ENCODE peak calls at places on chromosomes 2 and 18, in ten cellular contexts. B is stimulated activated CD4-positive, alpha-beta T cell treated with anti-CD3 and anti-CD28 coated beads, Interleukin-12 subunit alpha, Interleukin-12 subunit beta, amount 100 ng/mL, for 24 hours; H is mesothelial cell of epicardium; O is HTR-8/SVneo; T is ovary; A is tibial nerve; L is iris pigment epithelial cell; S is endothelial cell; W is hippocampal formation; C is AG09309. M is an unnamed sample.

GRCh38 chr2:171334171-171334570 is 99.6 kb downstream of the METTL8 start:
- DNase-seq in S (no peak), T (no peak), A (no peak), C (no peak), L (no peak), W (no peak), O (no peak), B (no peak), H (no peak), M (no peak)

GRCh38 chr2:108267117-108267516 is 21.6 kb upstream of the SULT1C2 start:
- DNase-seq in O (no peak), T (no peak), L (peak; percentile 86), W (no peak), A (no peak), B (no peak), H (no peak), S (no peak), C (peak; percentile 52), M (no peak)

GRCh38 chr2:227207573-227207972 is 43.1 kb downstream of the COL4A3 start:
- DNase-seq in A (no peak), B (no peak), W (no peak), S (no peak), O (no peak), L (no peak), C (no peak), T (no peak), H (no peak), M (no peak)

GRCh38 chr2:143121079-143121478 is 8.1 kb upstream of the ARHGAP15 start:
- DNase-seq in S (no peak), H (no peak), W (no peak), T (no peak), A (no peak), O (no peak), B (no peak), C (no peak), L (no peak), M (no peak)

GRCh38 chr2:175575346-175576258 is 394.1 kb upstream of the ATP5MC3 start:
- DNase-seq in S (no peak), A (no peak), B (no peak), H (no peak), O (no peak), L (no peak), W (no peak), C (no peak), T (no peak), M (no peak)

GRCh38 chr18:11909597-11910026 is 1.5 kb upstream of the MPPE1 start:
- DNase-seq in T (no peak), A (no peak), B (no peak), L (peak; percentile 24), H (no peak), S (no peak), W (no peak), O (no peak), C (no peak), M (no peak)

GRCh38 chr2:73203055-73203681 is 794 bp downstream of the NOTO start:
- DNase-seq in A (no peak), T (no peak), B (no peak), L (no peak), W (no peak), H (no peak), O (no peak), C (no peak), S (no peak), M (no peak)

GRCh38 chr2:121771976-121772742 is 16.7 kb downstream of the TSN start:
- DNase-seq in L (no peak), S (peak; percentile 36), B (no peak), W (no peak), H (no peak), A (no peak), C (no peak), O (no peak), T (no peak), M (no peak)

GRCh38 chr2:102366406-102367112 is 11.0 kb downstream of the IL18R1 start:
- DNase-seq in T (no peak), H (no peak), L (no peak), B (no peak), C (no peak), A (no peak), O (no peak), S (no peak), W (no peak), M (no peak)

GRCh38 chr2:207473203-207473865 is 56.4 kb upstream of the CREB1 start:
- DNase-seq in B (no peak), A (no peak), L (peak; percentile 91), T (peak; percentile 47), C (peak; percentile 68), W (peak; percentile 65), H (no peak), O (peak; percentile 50), S (peak; percentile 36), M (peak; percentile 29)

GRCh38 chr18:13612111-13612997 is 114.0 kb downstream of the FAM210A start:
- DNase-seq in C (no peak), T (no peak), O (no peak), B (peak; percentile 43), H (no peak), S (no peak), L (no peak), A (no peak), W (peak; percentile 71), M (no peak)

GRCh38 chr18:65749881-65750280 is 931 bp upstream of the CDH7 start:
- DNase-seq in T (no peak), C (no peak), H (no peak), B (no peak), W (no peak), S (no peak), L (no peak), A (no peak), O (no peak), M (no peak)

GRCh38 chr2:216634317-216635148 is 1.3 kb downstream of the IGFBP2 start:
- DNase-seq in T (no peak), W (no peak), S (no peak), H (no peak), A (no peak), B (no peak), L (peak; percentile 37), O (no peak), C (no peak), M (no peak)

GRCh38 chr18:2905802-2906521 is 59.2 kb downstream of the EMILIN2 start:
- DNase-seq in L (no peak), A (peak; percentile 30), O (no peak), B (peak; percentile 28), T (peak; percentile 83), C (no peak), S (peak; percentile 64), W (no peak), H (peak; percentile 62), M (peak; percentile 33)

GRCh38 chr2:207131634-207132418 is 33.9 kb downstream of the KLF7 start:
- DNase-seq in A (no peak), O (no peak), L (no peak), W (no peak), T (no peak), H (no peak), C (no peak), S (no peak), B (no peak), M (no peak)

GRCh38 chr2:226118471-226119429 is 680.9 kb downstream of the IRS1 start:
- DNase-seq in A (no peak), S (no peak), C (peak; percentile 86), T (peak; percentile 24), B (no peak), O (peak; percentile 26), H (no peak), L (peak; percentile 96), W (no peak), M (peak; percentile 89)

GRCh38 chr2:159035790-159036411 is 67.5 kb downstream of the TANC1 start:
- DNase-seq in T (no peak), S (peak; percentile 9), A (no peak), O (peak; percentile 56), H (no peak), C (no peak), B (no peak), W (no peak), L (peak; percentile 68), M (peak; percentile 62)

M was measured in HCT116.